ENCODE peak calls at places on chromosomes 2 and 18, in four cellular contexts. N is endothelial cell, B is glutamatergic neuron, D is astrocyte. H is an unnamed sample.

GRCh38 chr2:177740718-177741117 is 331.9 kb downstream of the PDE11A start:
- DNase-seq in N (no peak), B (no peak), D (no peak), H (no peak)

GRCh38 chr2:232490221-232491138 is 2.8 kb upstream of the ECEL1 start:
- DNase-seq in N (no peak), B (peak; percentile 59), D (no peak), H (no peak)

GRCh38 chr2:16077601-16078000 is 137.3 kb downstream of the MYCN start:
- DNase-seq in N (no peak), B (no peak), D (no peak), H (no peak)

GRCh38 chr2:116094196-116094595 is 1651.8 kb downstream of the DPP10 start:
- DNase-seq in N (no peak), B (no peak), D (no peak), H (no peak)

GRCh38 chr2:71925268-71926097 is 222.2 kb downstream of the CYP26B1 start:
- DNase-seq in N (no peak), B (no peak), D (no peak), H (no peak)

GRCh38 chr18:657311-657997 is at the start of gene TYMS:
- DNase-seq in N (peak; percentile 61), B (peak; percentile 67), D (peak; percentile 47), H (peak; percentile 81)

GRCh38 chr2:95277246-95277906 is 3.1 kb downstream of the PROM2 start:
- DNase-seq in N (no peak), B (peak; percentile 14), D (no peak), H (no peak)

GRCh38 chr2:197266477-197266876 is 44.1 kb downstream of the ANKRD44 start:
- DNase-seq in N (no peak), B (no peak), D (no peak), H (no peak)

GRCh38 chr2:199315299-199316179 is 142.2 kb downstream of the SATB2 start:
- DNase-seq in N (peak; percentile 43), B (no peak), D (peak; percentile 78), H (peak; percentile 9)

GRCh38 chr2:74399785-74400184 is 19.7 kb upstream of the DCTN1 start:
- DNase-seq in N (no peak), B (no peak), D (no peak), H (no peak)

GRCh38 chr2:9547272-9547991 is 8.2 kb downstream of the ADAM17 start:
- DNase-seq in N (no peak), B (no peak), D (peak; percentile 46), H (no peak)

GRCh38 chr2:98444436-98445166 is at the start of gene INPP4A:
- DNase-seq in N (peak; percentile 89), B (peak; percentile 89), D (no peak), H (peak; percentile 72)

GRCh38 chr18:63292844-63293683 is 26.5 kb downstream of the BCL2 start:
- DNase-seq in N (no peak), B (no peak), D (no peak), H (no peak)

GRCh38 chr2:60352491-60353405 is 200.7 kb downstream of the BCL11A start:
- DNase-seq in N (no peak), B (no peak), D (no peak), H (no peak)

GRCh38 chr2:235283246-235283645 is 210.6 kb upstream of the AGAP1 start:
- DNase-seq in N (no peak), B (no peak), D (peak; percentile 52), H (no peak)

GRCh38 chr18:61948842-61949438 is 56.1 kb upstream of the RNF152 start:
- DNase-seq in N (no peak), B (no peak), D (no peak), H (no peak)

GRCh38 chr2:25960920-25961319 is 21.4 kb downstream of the KIF3C start:
- DNase-seq in N (peak; percentile 28), B (no peak), D (no peak), H (no peak)

GRCh38 chr2:127526940-127527804 is 883 bp upstream of the IWS1 start:
- DNase-seq in N (no peak), B (no peak), D (no peak), H (peak; percentile 19)

GRCh38 chr2:210195066-210195852 is 24.1 kb upstream of the KANSL1L start:
- DNase-seq in N (no peak), B (no peak), D (peak; percentile 22), H (no peak)

GRCh38 chr2:138035597-138036217 is 71.4 kb downstream of the HNMT start:
- DNase-seq in N (no peak), B (no peak), D (peak; percentile 23), H (no peak)

GRCh38 chr2:144511222-144511855 is 8.6 kb downstream of the ZEB2 start:
- DNase-seq in N (no peak), B (no peak), D (no peak), H (no peak)

GRCh38 chr18:58576641-58577251 is 52.1 kb downstream of the ALPK2 start:
- DNase-seq in N (no peak), B (no peak), D (peak; percentile 58), H (no peak)

GRCh38 chr2:55097462-55098410 is 47.5 kb upstream of the RTN4 start:
- DNase-seq in N (no peak), B (no peak), D (peak; percentile 73), H (no peak)

GRCh38 chr18:59662008-59662701 is 35.1 kb downstream of the CCBE1 start:
- DNase-seq in N (no peak), B (no peak), D (peak; percentile 58), H (no peak)

GRCh38 chr2:235300368-235301201 is 193.3 kb upstream of the AGAP1 start:
- DNase-seq in N (no peak), B (no peak), D (peak; percentile 79), H (peak; percentile 69)

GRCh38 chr2:226354434-226354833 is 445.2 kb downstream of the IRS1 start:
- DNase-seq in N (no peak), B (no peak), D (peak; percentile 57), H (no peak)

GRCh38 chr2:84085562-84085961 is 373.5 kb downstream of the SUCLG1 start:
- DNase-seq in N (no peak), B (no peak), D (no peak), H (no peak)

GRCh38 chr2:40244251-40245010 is 207.5 kb downstream of the SLC8A1 start:
- DNase-seq in N (peak; percentile 53), B (peak; percentile 55), D (peak; percentile 74), H (peak; percentile 59)
- TF ChIP-seq CTCF in N (no peak), B (no peak), D (peak; percentile 52), H (peak; percentile 24)

GRCh38 chr2:218569038-218569431 is 396 bp downstream of the CNOT9 start:
- DNase-seq in N (peak; percentile 56), B (peak; percentile 61), D (peak; percentile 68), H (peak; percentile 71)

GRCh38 chr2:218566296-218566695 is 1.9 kb downstream of the USP37 start:
- DNase-seq in N (no peak), B (no peak), D (no peak), H (no peak)

GRCh38 chr2:218569661-218570500 is 1.2 kb downstream of the CNOT9 start:
- DNase-seq in N (no peak), B (no peak), D (peak; percentile 51), H (peak; percentile 16)

GRCh38 chr2:218567797-218568189 is 358 bp downstream of the USP37 start:
- DNase-seq in N (no peak), B (no peak), D (peak; percentile 3), H (no peak)

GRCh38 chr2:218568190-218569037 is at the start of the genes CNOT9 and USP37:
- DNase-seq in N (peak; percentile 100), B (peak; percentile 100), D (peak; percentile 91), H (peak; percentile 100)
- TF ChIP-seq CTCF in N (no peak), B (no peak), D (no peak), H (no peak)

GRCh38 chr2:77054938-77055337 is 467.2 kb downstream of the LRRTM4 start:
- DNase-seq in N (peak; percentile 26), B (no peak), D (no peak), H (no peak)
- TF ChIP-seq CTCF in N (no peak), B (no peak), D (no peak), H (no peak)

DNA sequence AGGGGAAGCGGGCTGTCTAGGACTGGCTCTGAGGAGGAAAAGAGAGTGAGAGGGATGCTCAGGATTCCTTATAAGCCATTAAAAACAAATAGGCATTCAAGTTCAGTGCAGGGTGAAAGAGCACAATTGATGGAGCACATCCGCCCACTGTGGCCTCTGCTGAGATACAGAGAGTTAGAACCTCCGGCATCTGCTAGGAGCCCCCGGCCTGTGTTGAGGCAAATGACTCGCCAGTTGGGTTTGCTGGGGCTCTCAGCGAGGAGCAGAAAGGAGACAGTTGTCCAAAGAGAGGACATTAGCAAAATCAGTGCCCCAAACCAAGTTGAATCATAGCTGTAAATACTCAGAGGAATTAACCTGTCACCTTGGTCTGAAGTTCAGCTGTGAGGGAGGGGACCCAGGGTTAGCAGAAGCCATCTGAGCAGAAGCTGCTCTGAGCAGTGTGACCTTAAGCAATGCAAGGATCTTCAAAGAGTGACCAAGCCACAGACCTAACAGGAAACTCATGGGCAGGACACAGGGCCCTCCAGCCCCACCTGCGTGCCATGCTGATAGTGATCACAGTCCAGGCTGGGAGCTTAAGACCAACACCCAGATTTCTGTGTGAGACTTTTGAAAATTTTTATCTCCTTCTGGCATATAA is 23.3 kb upstream of the IL18RAP start:
- DNase-seq in N (no peak), B (no peak), D (no peak), H (no peak)
- TF ChIP-seq CTCF in N (no peak), B (no peak), D (no peak), H (no peak)

GRCh38 chr2:11535899-11536344 is 2.1 kb downstream of the GREB1 start:
- DNase-seq in N (no peak), B (peak; percentile 36), D (no peak), H (no peak)

GRCh38 chr2:11532434-11533055 is 1.3 kb upstream of the GREB1 start:
- DNase-seq in N (no peak), B (no peak), D (peak; percentile 70), H (no peak)

GRCh38 chr2:11534078-11534745 is 367 bp downstream of the GREB1 start:
- DNase-seq in N (no peak), B (no peak), D (no peak), H (no peak)

GRCh38 chr2:11533278-11534077 is at the start of gene GREB1:
- DNase-seq in N (no peak), B (no peak), D (no peak), H (no peak)

DNA sequence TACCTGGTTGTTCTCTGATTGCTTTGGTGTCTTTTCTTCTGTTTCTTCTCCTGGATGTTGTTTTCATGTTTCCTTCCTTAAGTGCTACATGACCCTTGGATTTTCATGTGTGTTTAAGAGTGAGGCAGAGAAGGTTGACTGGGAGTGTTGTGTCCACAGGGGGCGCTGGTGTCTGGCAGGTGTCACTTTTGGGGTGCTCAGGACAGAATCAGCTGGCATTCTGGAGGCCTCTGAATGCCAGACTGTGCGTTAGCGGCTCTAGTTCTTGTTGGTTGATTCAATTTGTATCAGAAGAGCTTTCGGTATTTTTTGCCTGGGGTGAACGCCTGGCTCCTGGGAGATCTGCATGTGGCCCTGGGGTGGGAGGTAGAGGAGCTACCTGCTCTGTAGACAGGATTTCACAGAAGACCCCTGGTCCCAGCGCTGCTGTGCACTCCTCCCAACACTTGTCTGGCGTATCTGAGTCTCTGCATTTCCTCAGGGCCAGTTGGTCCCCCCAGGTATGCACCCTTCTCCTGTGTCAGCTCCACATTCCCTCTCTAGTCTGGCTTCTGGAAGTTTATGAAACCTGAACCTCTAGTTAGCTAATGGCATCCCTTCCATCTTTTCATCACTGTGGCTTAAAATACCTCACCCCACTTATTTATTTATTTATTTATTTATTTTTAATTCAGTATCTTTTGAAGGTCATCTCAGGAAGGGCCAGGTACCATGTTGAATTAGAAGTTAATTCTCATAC is 1.1 kb downstream of the GREB1 start:
- DNase-seq in N (no peak), B (no peak), D (no peak), H (no peak)
- TF ChIP-seq CTCF in N (peak; percentile 59), B (peak; percentile 28), D (peak; percentile 15), H (no peak)